ENCODE peak calls at places on chromosomes 3 and 15, in five cellular contexts. B, X, Q, L and P are unnamed samples.

GRCh38 chr15:90664650-90665287 is 52.4 kb upstream of the BLM start:
- DNase-seq in X (no peak), L (no peak), Q (peak; percentile 61), B (no peak), P (no peak)

GRCh38 chr15:88274534-88275460 is 18.3 kb upstream of the NTRK3 start:
- DNase-seq in B (peak; percentile 81), L (peak; percentile 89), Q (peak; percentile 80), X (peak; percentile 76), P (peak; percentile 58)

GRCh38 chr3:189786479-189787064 is 155.4 kb downstream of the TP63 start:
- DNase-seq in B (no peak), L (no peak), X (no peak), Q (no peak), P (no peak)

GRCh38 chr15:64851503-64851840 is 9.8 kb downstream of the PLEKHO2 start:
- DNase-seq in X (no peak), Q (peak; percentile 94), B (peak; percentile 43), L (no peak), P (peak; percentile 91)

GRCh38 chr15:72722071-72722696 is 36.2 kb downstream of the BBS4 start:
- DNase-seq in L (peak; percentile 85), X (peak; percentile 51), B (peak; percentile 78), Q (peak; percentile 80), P (peak; percentile 74)

GRCh38 chr15:37053070-37053653 is 47.2 kb downstream of the MEIS2 start:
- DNase-seq in X (no peak), B (no peak), Q (no peak), L (no peak), P (no peak)

GRCh38 chr3:34305266-34305665 is 506.8 kb downstream of the PDCD6IP start:
- DNase-seq in Q (peak; percentile 4), X (no peak), B (no peak), L (no peak), P (no peak)

GRCh38 chr3:134797080-134797801 is 2.2 kb downstream of the EPHB1 start:
- DNase-seq in X (no peak), B (peak; percentile 50), Q (no peak), L (peak; percentile 64), P (no peak)

GRCh38 chr3:124873241-124873640 is 13.9 kb downstream of the ITGB5 start:
- DNase-seq in B (no peak), X (no peak), Q (no peak), L (no peak), P (no peak)

GRCh38 chr3:38268522-38268921 is 2.9 kb downstream of the SLC22A13 start:
- DNase-seq in Q (no peak), X (no peak), B (no peak), L (no peak), P (no peak)

GRCh38 chr3:169295126-169295525 is 368.4 kb downstream of the MECOM start:
- DNase-seq in B (no peak), X (no peak), L (no peak), Q (peak; percentile 62), P (no peak)

GRCh38 chr3:72255191-72255590 is 470.2 kb upstream of the PROK2 start:
- DNase-seq in X (no peak), B (no peak), L (no peak), Q (peak; percentile 13), P (peak; percentile 52)

GRCh38 chr3:179297971-179298725 is 24.7 kb upstream of the ZNF639 start:
- DNase-seq in B (no peak), L (no peak), Q (no peak), X (no peak), P (peak; percentile 55)

GRCh38 chr15:85276921-85277320 is 103.5 kb upstream of the AKAP13 start:
- DNase-seq in Q (peak; percentile 48), B (no peak), X (no peak), L (no peak), P (peak; percentile 11)

GRCh38 chr3:139689122-139689521 is 11.3 kb upstream of the NMNAT3 start:
- DNase-seq in L (no peak), B (no peak), X (peak; percentile 93), Q (no peak), P (no peak)

GRCh38 chr15:38325290-38325990 is 72.8 kb downstream of the SPRED1 start:
- DNase-seq in X (no peak), L (no peak), B (no peak), Q (no peak), P (no peak)

GRCh38 chr15:29102911-29103824 is 166.5 kb downstream of the NSMCE3 start:
- DNase-seq in B (no peak), L (peak; percentile 79), Q (no peak), X (peak; percentile 44), P (no peak)

GRCh38 chr15:77455696-77456293 is 35.1 kb downstream of the HMG20A start:
- DNase-seq in B (no peak), Q (peak; percentile 10), L (no peak), X (no peak), P (peak; percentile 90)

GRCh38 chr3:73808862-73809509 is 184.2 kb upstream of the PDZRN3 start:
- DNase-seq in X (no peak), Q (no peak), B (no peak), L (no peak), P (no peak)

GRCh38 chr3:185149591-185149990 is 3.3 kb downstream of the C3orf70 start:
- DNase-seq in X (no peak), B (no peak), Q (no peak), L (no peak), P (no peak)

GRCh38 chr15:93983501-93983900 is 247.9 kb upstream of the MCTP2 start:
- DNase-seq in Q (peak; percentile 58), X (no peak), L (no peak), B (no peak), P (no peak)

GRCh38 chr15:48471073-48471472 is 139.8 kb downstream of the DUT start:
- DNase-seq in Q (no peak), L (no peak), X (no peak), B (no peak), P (peak; percentile 82)

GRCh38 chr15:100873029-100873677 is 6.5 kb upstream of the ALDH1A3 start:
- DNase-seq in X (peak; percentile 76), B (peak; percentile 60), Q (peak; percentile 97), L (peak; percentile 74), P (peak; percentile 86)

GRCh38 chr3:1700650-1701049 is 398.0 kb upstream of the CNTN4 start:
- DNase-seq in B (no peak), Q (no peak), L (no peak), X (no peak), P (no peak)

GRCh38 chr3:1699361-1699920 is 399.2 kb upstream of the CNTN4 start:
- DNase-seq in X (no peak), B (no peak), L (no peak), Q (no peak), P (no peak)

DNA sequence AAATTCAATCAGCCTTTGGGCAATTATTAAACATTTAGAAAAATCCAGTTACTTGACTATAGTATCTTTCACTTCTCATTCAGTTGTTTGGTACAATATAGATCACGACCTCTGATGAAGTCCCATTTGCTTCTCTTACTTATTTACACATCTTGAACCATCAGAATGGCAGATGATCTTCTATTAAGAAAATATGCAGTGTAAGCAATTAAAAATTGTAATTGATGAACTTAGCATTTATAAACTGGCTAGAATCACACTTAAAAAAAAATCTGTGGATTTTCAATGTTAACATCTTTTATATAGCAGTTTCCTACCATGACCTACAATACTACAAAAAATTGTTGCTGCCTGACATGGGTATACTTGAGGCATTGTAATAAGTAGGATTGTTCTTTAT is 395.5 kb upstream of the CNTN4 start:
- DNase-seq in Q (no peak), L (no peak), B (no peak), X (no peak), P (no peak)
- H3K9me3 ChIP-seq in Q (peaks cover 7% of the 10 kb centered on the region), L (peaks cover 2% of the 10 kb centered on the region), B (no peaks in the 10 kb centered on the region), X (no peaks in the 10 kb centered on the region), P (peaks cover 20% of the 10 kb centered on the region)

GRCh38 chr3:32117324-32117723 is 10.9 kb downstream of the GPD1L start:
- DNase-seq in B (no peak), X (no peak), Q (peak; percentile 48), L (no peak), P (no peak)

GRCh38 chr3:32111560-32111959 is 5.1 kb downstream of the GPD1L start:
- DNase-seq in X (no peak), L (no peak), B (no peak), Q (no peak), P (no peak)

GRCh38 chr3:32110233-32110760 is 3.9 kb downstream of the GPD1L start:
- DNase-seq in X (no peak), Q (peak; percentile 47), L (no peak), B (no peak), P (peak; percentile 1)

GRCh38 chr3:32113981-32114566 is 7.7 kb downstream of the GPD1L start:
- DNase-seq in Q (no peak), L (no peak), X (no peak), B (no peak), P (no peak)

GRCh38 chr3:32113566-32113965 is 7.1 kb downstream of the GPD1L start:
- DNase-seq in B (no peak), L (no peak), Q (no peak), X (no peak), P (no peak)
- H2BK12ac ChIP-seq in B (no peak overlapping the region), L (no peak overlapping the region), Q (no peak overlapping the region), X (no peak overlapping the region), P (no peak overlapping the region)

GRCh38 chr3:7238565-7239295 is 377.8 kb downstream of the GRM7 start:
- DNase-seq in X (no peak), L (no peak), B (no peak), Q (no peak), P (peak; percentile 51)

GRCh38 chr3:7241584-7242302 is 380.8 kb downstream of the GRM7 start:
- DNase-seq in Q (no peak), B (no peak), L (no peak), X (no peak), P (peak; percentile 2)

DNA sequence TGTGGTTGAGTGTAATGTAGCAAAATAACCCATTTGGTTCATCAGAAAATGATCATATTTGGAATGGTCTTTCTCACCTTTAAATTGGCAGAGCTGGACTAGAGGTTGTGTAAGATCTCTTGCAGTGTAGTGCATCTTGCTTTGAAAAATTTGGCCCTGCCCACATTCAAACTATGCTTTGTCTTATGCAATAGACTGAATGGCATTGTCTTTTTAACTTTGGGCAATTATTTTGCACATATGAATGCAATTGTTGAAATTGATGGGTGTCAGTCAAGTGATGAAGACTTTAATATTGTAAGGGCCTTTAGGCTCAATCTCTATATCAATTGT is 381.4 kb downstream of the GRM7 start:
- DNase-seq in B (no peak), X (no peak), L (no peak), Q (no peak), P (no peak)
- H3K9me3 ChIP-seq in B (no peaks in the 10 kb centered on the region), X (no peaks in the 10 kb centered on the region), L (no peaks in the 10 kb centered on the region), Q (no peaks in the 10 kb centered on the region), P (no peaks in the 10 kb centered on the region)

GRCh38 chr3:127036209-127037020 is 53.5 kb downstream of the PLXNA1 start:
- DNase-seq in X (no peak), B (no peak), L (no peak), Q (no peak), P (no peak)

GRCh38 chr3:127037021-127037400 is 54.1 kb downstream of the PLXNA1 start:
- DNase-seq in L (no peak), X (no peak), Q (no peak), B (no peak), P (no peak)

GRCh38 chr3:127038476-127038875 is 55.6 kb downstream of the PLXNA1 start:
- DNase-seq in L (no peak), B (no peak), Q (no peak), X (no peak), P (no peak)

GRCh38 chr3:127037971-127038446 is 55.1 kb downstream of the PLXNA1 start:
- DNase-seq in X (no peak), B (no peak), L (no peak), Q (no peak), P (no peak)

DNA sequence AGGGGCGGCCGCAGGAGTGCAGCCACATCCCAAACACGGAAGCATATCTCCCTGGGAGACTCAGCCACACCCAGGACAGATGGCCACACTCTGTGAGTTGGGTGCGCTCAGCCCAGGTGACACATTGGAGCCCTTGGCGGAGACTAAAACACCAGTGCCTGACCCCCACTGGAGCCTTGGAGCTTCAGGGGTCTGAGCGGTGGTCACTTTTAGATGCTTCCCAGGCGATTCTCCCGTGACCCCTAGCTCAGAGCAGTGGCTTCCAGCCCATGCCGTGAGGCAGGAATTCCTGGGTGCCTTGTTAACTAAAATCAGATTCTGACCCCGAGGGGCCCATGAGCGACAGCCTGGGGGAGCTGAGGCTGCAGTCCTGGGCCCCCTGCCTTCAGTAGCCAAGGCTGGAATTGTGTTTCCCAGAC is 54.5 kb downstream of the PLXNA1 start:
- DNase-seq in L (no peak), X (no peak), B (no peak), Q (no peak), P (no peak)
- H2BK12ac ChIP-seq in L (no peak overlapping the region), X (no peak overlapping the region), B (no peak overlapping the region), Q (no peak overlapping the region), P (no peak overlapping the region)